ENCODE peak calls at places on chromosomes 3 and 15, in ten cellular contexts. D is upper lobe of left lung, W is colonic mucosa, S is right atrium auricular region, E is adipocyte, J is neural progenitor cell, B is endodermal cell, M is GM23248, G is cardiac muscle cell, L is tibial nerve. K is an unnamed sample.

GRCh38 chr15:100909582-100909981 is 9.6 kb upstream of the LRRK1 start:
- DNase-seq in E (no peak), S (no peak), W (no peak), J (no peak), D (no peak), L (no peak), M (no peak), B (peak; percentile 28), G (no peak), K (peak; percentile 22)

GRCh38 chr15:37931868-37932267 is 2.6 kb upstream of the TMCO5A start:
- DNase-seq in E (peak; percentile 25), B (no peak), S (no peak), G (peak; percentile 45), W (no peak), D (no peak), M (peak; percentile 57), L (no peak), J (no peak), K (no peak)

GRCh38 chr15:66907826-66908502 is 157.4 kb upstream of the SMAD3 start:
- DNase-seq in B (peak; percentile 40), J (no peak), S (no peak), G (peak; percentile 48), L (peak; percentile 40), E (no peak), D (peak; percentile 57), M (peak; percentile 52), W (no peak), K (no peak)

GRCh38 chr15:48541659-48542334 is 103.7 kb downstream of the FBN1 start:
- DNase-seq in M (peak; percentile 93), G (peak; percentile 89), J (no peak), W (no peak), B (no peak), E (peak; percentile 90), L (no peak), D (no peak), S (no peak), K (no peak)

GRCh38 chr15:69160976-69161877 is 792 bp downstream of the GLCE start:
- DNase-seq in L (peak; percentile 21), J (peak; percentile 65), D (peak; percentile 46), W (peak; percentile 70), S (no peak), M (peak; percentile 56), G (peak; percentile 44), E (peak; percentile 56), B (peak; percentile 79), K (peak; percentile 65)

GRCh38 chr15:77871838-77872371 is 205.6 kb downstream of the TBC1D2B start:
- DNase-seq in S (no peak), M (no peak), L (no peak), D (no peak), B (peak; percentile 77), G (no peak), J (peak; percentile 30), E (no peak), W (no peak), K (peak; percentile 84)

GRCh38 chr3:60135474-60135873 is 1085.6 kb upstream of the CFAP20DC start:
- DNase-seq in L (no peak), G (no peak), E (no peak), B (no peak), M (no peak), S (no peak), D (no peak), W (no peak), J (no peak), K (no peak)

GRCh38 chr15:43518073-43518761 is 809 bp downstream of the MAP1A start:
- DNase-seq in E (peak; percentile 67), B (peak; percentile 80), G (peak; percentile 41), M (peak; percentile 54), S (peak; percentile 59), J (peak; percentile 70), W (no peak), D (no peak), L (no peak), K (peak; percentile 90)

GRCh38 chr15:56732135-56732880 is 1.0 kb downstream of the ZNF280D start:
- DNase-seq in J (no peak), E (peak; percentile 80), B (no peak), M (peak; percentile 82), L (peak; percentile 23), W (peak; percentile 27), S (no peak), D (no peak), G (peak; percentile 79), K (peak; percentile 22)

GRCh38 chr3:38649500-38650247 is at the start of gene SCN5A:
- DNase-seq in E (peak; percentile 68), W (peak; percentile 48), B (peak; percentile 92), L (no peak), J (peak; percentile 82), G (peak; percentile 38), S (no peak), M (peak; percentile 36), D (peak; percentile 37), K (peak; percentile 99)

GRCh38 chr3:177545964-177546363 is 348.7 kb upstream of the TBL1XR1 start:
- DNase-seq in D (no peak), L (no peak), W (no peak), J (no peak), M (no peak), G (no peak), S (no peak), B (no peak), E (peak; percentile 44), K (no peak)

GRCh38 chr3:17443142-17443541 is 299.3 kb downstream of the TBC1D5 start:
- DNase-seq in S (no peak), L (no peak), D (no peak), W (no peak), M (no peak), J (no peak), E (no peak), G (no peak), B (no peak), K (no peak)

GRCh38 chr3:17444865-17445264 is 297.6 kb downstream of the TBC1D5 start:
- DNase-seq in E (no peak), W (no peak), S (no peak), D (no peak), B (no peak), J (no peak), G (peak; percentile 27), L (no peak), M (no peak), K (no peak)

DNA sequence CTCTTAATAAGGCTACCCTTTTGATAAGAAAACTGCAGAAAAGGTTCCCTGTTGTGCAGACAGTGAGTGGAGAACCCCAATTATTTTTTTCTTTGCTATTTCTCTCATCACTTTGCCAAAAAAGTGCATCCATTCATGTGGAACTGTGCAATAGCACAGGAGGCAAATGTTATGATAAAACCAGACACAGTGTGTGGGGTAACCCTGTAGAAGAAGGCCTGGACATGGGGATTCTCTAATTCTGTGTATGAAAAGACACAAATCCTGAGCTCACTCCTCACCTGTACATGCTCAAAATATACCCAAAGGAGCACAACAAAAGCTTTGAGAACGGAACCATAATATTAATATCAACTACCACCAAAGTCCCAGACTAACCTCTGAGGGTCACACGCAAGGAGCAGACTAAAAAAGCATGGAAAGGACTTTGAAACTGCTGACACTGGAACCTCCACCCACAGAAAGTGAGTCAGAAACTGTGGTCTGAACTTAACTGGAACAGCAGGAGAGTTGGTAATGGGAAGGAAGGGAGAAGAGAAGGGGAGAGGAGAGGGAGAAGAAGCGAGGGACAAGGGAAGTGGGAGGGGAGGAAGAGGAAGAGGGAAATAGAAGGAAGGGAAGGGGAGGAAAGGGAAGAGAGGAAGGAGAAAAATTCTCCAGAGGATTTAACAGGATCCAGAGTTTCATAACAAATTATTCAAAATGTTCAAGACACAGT is 299.9 kb downstream of the TBC1D5 start:
- DNase-seq in J (no peak), G (no peak), D (no peak), L (no peak), M (peak; percentile 32), W (no peak), S (no peak), B (no peak), E (no peak), K (no peak)
- H3K4me3 ChIP-seq in J (no peak overlapping the region), G (no peak overlapping the region), D (no peak overlapping the region), L (no peak overlapping the region), M (no peak overlapping the region), W (no peak overlapping the region), S (no peak overlapping the region), B (no peak overlapping the region), E (no peak overlapping the region), K (no peak overlapping the region)

GRCh38 chr15:39581501-39582285 is 814 bp downstream of the THBS1 start:
- DNase-seq in S (no peak), L (peak; percentile 56), B (peak; percentile 87), D (peak; percentile 73), M (peak; percentile 86), E (peak; percentile 69), G (peak; percentile 67), W (peak; percentile 87), J (peak; percentile 66), K (peak; percentile 74)

GRCh38 chr15:39583586-39584265 is 2.8 kb downstream of the THBS1 start:
- DNase-seq in G (peak; percentile 74), E (peak; percentile 73), M (peak; percentile 83), L (no peak), S (no peak), B (peak; percentile 81), J (peak; percentile 57), W (peak; percentile 85), D (no peak), K (peak; percentile 74)

GRCh38 chr15:39580630-39581500 is at the start of gene THBS1:
- DNase-seq in J (peak; percentile 95), W (peak; percentile 91), D (peak; percentile 76), L (peak; percentile 81), S (peak; percentile 95), G (peak; percentile 98), M (peak; percentile 97), B (peak; percentile 98), E (peak; percentile 99), K (peak; percentile 97)

GRCh38 chr15:39582977-39583585 is 2.2 kb downstream of the THBS1 start:
- DNase-seq in J (no peak), L (no peak), E (peak; percentile 32), W (no peak), D (no peak), M (no peak), B (no peak), G (peak; percentile 43), S (no peak), K (no peak)

GRCh38 chr15:39582286-39582976 is 1.6 kb downstream of the THBS1 start:
- DNase-seq in D (no peak), J (no peak), S (no peak), L (no peak), M (peak; percentile 91), E (peak; percentile 57), G (peak; percentile 73), B (peak; percentile 50), W (peak; percentile 61), K (no peak)
- H3K36me3 ChIP-seq in D (no peaks in the 10 kb centered on the region), J (no peaks in the 10 kb centered on the region), S (peaks cover 58% of the 10 kb centered on the region), L (peaks cover 56% of the 10 kb centered on the region), M (peaks cover 46% of the 10 kb centered on the region), E (peaks cover 48% of the 10 kb centered on the region), G (peaks cover 27% of the 10 kb centered on the region), B (peaks cover 45% of the 10 kb centered on the region), W (no peaks in the 10 kb centered on the region), K (peaks cover 34% of the 10 kb centered on the region)

GRCh38 chr15:73374599-73374998 is 5.8 kb upstream of the HCN4 start:
- DNase-seq in D (no peak), M (no peak), B (no peak), L (no peak), S (peak; percentile 68), W (no peak), E (no peak), G (no peak), J (no peak), K (no peak)
- H3K27me3 ChIP-seq in D (no peaks in the 10 kb centered on the region), M (peaks cover 56% of the 10 kb centered on the region), B (peaks cover 20% of the 10 kb centered on the region), L (peaks cover 31% of the 10 kb centered on the region), S (no peaks in the 10 kb centered on the region), W (peaks cover 22% of the 10 kb centered on the region), E (peaks cover 63% of the 10 kb centered on the region), G (no peaks in the 10 kb centered on the region), J (peaks cover 25% of the 10 kb centered on the region), K (peaks cover 14% of the 10 kb centered on the region)

GRCh38 chr15:24957691-24958090 is 2.9 kb downstream of the SNRPN start:
- DNase-seq in J (peak; percentile 31), W (no peak), E (no peak), B (no peak), G (no peak), S (no peak), M (no peak), L (no peak), D (no peak), K (no peak)
- H3K4me3 ChIP-seq in J (peak overlapping the region; percentile 77), W (no peak overlapping the region), E (no peak overlapping the region), B (peak overlapping the region; percentile 90), G (peak overlapping the region; percentile 60), S (no peak overlapping the region), M (no peak overlapping the region), L (no peak overlapping the region), D (no peak overlapping the region), K (peak overlapping the region; percentile 86)